ENCODE peak calls at places on chromosome 6, in seven cellular contexts. A is T-helper 9 cell, E is memory B cell, T is COR-L47, X is hepatocyte, V is A549, R is T-helper 1 cell. P is an unnamed sample.

GRCh38 chr6:27267865-27268444 is 20.5 kb downstream of the PRSS16 start:
- DNase-seq in A (no peak), E (no peak), T (no peak), X (no peak), V (no peak), R (no peak), P (no peak)

GRCh38 chr6:12578751-12579150 is 137.8 kb upstream of the PHACTR1 start:
- DNase-seq in A (no peak), E (no peak), T (no peak), X (no peak), V (no peak), R (no peak), P (no peak)

GRCh38 chr6:41097467-41098090 is 24.8 kb downstream of the NFYA start:
- DNase-seq in A (no peak), E (no peak), T (no peak), X (no peak), V (no peak), R (no peak), P (peak)

GRCh38 chr6:64259372-64259771 is 623.8 kb downstream of the PHF3 start:
- DNase-seq in A (no peak), E (no peak), T (no peak), X (no peak), V (no peak), R (no peak), P (no peak)

GRCh38 chr6:147156218-147156617 is 48.0 kb upstream of the STXBP5 start:
- DNase-seq in A (no peak), E (no peak), T (no peak), X (no peak), V (no peak), R (no peak), P (no peak)

GRCh38 chr6:7108964-7109836 is 1.4 kb downstream of the RREB1 start:
- DNase-seq in A (peak), E (no peak), T (peak), X (peak), V (peak), R (peak), P (no peak)

GRCh38 chr6:14282326-14282725 is 164.8 kb downstream of the CD83 start:
- DNase-seq in A (no peak), E (no peak), T (no peak), X (peak), V (no peak), R (no peak), P (no peak)

GRCh38 chr6:158417760-158418098 is 105.5 kb downstream of the TULP4 start:
- DNase-seq in A (no peak), E (no peak), T (no peak), X (no peak), V (no peak), R (no peak), P (peak)

GRCh38 chr6:132194529-132194928 is 206.7 kb downstream of the MOXD1 start:
- DNase-seq in A (no peak), E (no peak), T (no peak), X (no peak), V (no peak), R (no peak), P (no peak)

GRCh38 chr6:1381397-1382330 is 7.7 kb upstream of the FOXF2 start:
- DNase-seq in A (peak), E (peak), T (no peak), X (peak), V (no peak), R (peak), P (no peak)

GRCh38 chr6:157613011-157613522 is 210.0 kb upstream of the SNX9 start:
- DNase-seq in A (no peak), E (no peak), T (no peak), X (peak), V (peak), R (no peak), P (no peak)

GRCh38 chr6:145866449-145867401 is 52.1 kb upstream of the FBXO30 start:
- DNase-seq in A (peak), E (no peak), T (no peak), X (no peak), V (no peak), R (peak), P (no peak)

GRCh38 chr6:133083248-133083967 is 157.7 kb upstream of the EYA4 start:
- DNase-seq in A (no peak), E (no peak), T (peak), X (no peak), V (no peak), R (no peak), P (no peak)

GRCh38 chr6:16817594-16817993 is 56.3 kb upstream of the ATXN1 start:
- DNase-seq in A (no peak), E (no peak), T (no peak), X (no peak), V (no peak), R (no peak), P (no peak)

GRCh38 chr6:158487495-158487894 is 72.4 kb upstream of the TMEM181 start:
- DNase-seq in A (no peak), E (no peak), T (no peak), X (no peak), V (no peak), R (no peak), P (no peak)

GRCh38 chr6:119738425-119738824 is 388.9 kb upstream of the MAN1A1 start:
- DNase-seq in A (no peak), E (no peak), T (no peak), X (no peak), V (no peak), R (no peak), P (no peak)

GRCh38 chr6:84220809-84221409 is 6.5 kb downstream of the CEP162 start:
- DNase-seq in A (no peak), E (no peak), T (peak), X (peak), V (no peak), R (no peak), P (peak)

GRCh38 chr6:87641065-87641692 is 51.2 kb downstream of the ORC3 start:
- DNase-seq in A (no peak), E (no peak), T (no peak), X (no peak), V (no peak), R (peak), P (no peak)

GRCh38 chr6:104286641-104287040 is 573.1 kb downstream of the HACE1 start:
- DNase-seq in A (no peak), E (no peak), T (no peak), X (no peak), V (no peak), R (no peak), P (no peak)

GRCh38 chr6:28587011-28587745 is 61.5 kb downstream of the GPX5 start:
- DNase-seq in A (no peak), E (peak), T (peak), X (peak), V (peak), R (peak), P (no peak)

GRCh38 chr6:108608453-108609275 is 47.9 kb downstream of the FOXO3 start:
- DNase-seq in A (no peak), E (no peak), T (no peak), X (no peak), V (no peak), R (no peak), P (no peak)

GRCh38 chr6:169292340-169293124 is 38.9 kb upstream of the THBS2 start:
- DNase-seq in A (no peak), E (no peak), T (no peak), X (peak), V (peak), R (no peak), P (no peak)

GRCh38 chr6:2396856-2397640 is 151.6 kb upstream of the GMDS start:
- DNase-seq in A (no peak), E (no peak), T (peak), X (peak), V (no peak), R (no peak), P (peak)